ENCODE peak calls at places on chromosomes 6 and 20, in ten cellular contexts. D, E, X, C, I, P, W, Z, R and O are unnamed samples.

GRCh38 chr6:103707596-103708325 is 1152.0 kb downstream of the HACE1 start:
- DNase-seq in I (no peak), W (no peak), R (no peak), D (no peak), P (no peak), X (no peak), Z (no peak), E (no peak), C (no peak), O (no peak)

GRCh38 chr6:89834884-89835792 is 5.5 kb downstream of the CASP8AP2 start:
- DNase-seq in D (no peak), P (peak; percentile 51), R (no peak), Z (no peak), E (no peak), I (no peak), W (no peak), C (no peak), X (no peak), O (no peak)

GRCh38 chr6:76697585-76697984 is 625.1 kb upstream of the IMPG1 start:
- DNase-seq in D (peak; percentile 67), E (no peak), W (no peak), I (no peak), P (peak; percentile 5), X (no peak), Z (no peak), R (no peak), C (no peak), O (no peak)

GRCh38 chr6:131867744-131868143 is 59.9 kb downstream of the ENPP1 start:
- DNase-seq in I (no peak), D (no peak), X (no peak), R (no peak), C (no peak), E (no peak), P (peak; percentile 82), W (no peak), Z (no peak), O (no peak)

GRCh38 chr6:151054304-151054703 is 185.5 kb upstream of the AKAP12 start:
- DNase-seq in X (peak; percentile 56), W (no peak), P (peak; percentile 37), C (no peak), Z (no peak), R (peak; percentile 34), E (no peak), I (no peak), D (no peak), O (no peak)

GRCh38 chr20:18983796-18984195 is 170.2 kb downstream of the SCP2D1 start:
- DNase-seq in E (no peak), C (peak; percentile 29), R (no peak), X (no peak), Z (no peak), D (no peak), I (no peak), W (no peak), P (no peak), O (no peak)

GRCh38 chr6:107538856-107539387 is 49.0 kb downstream of the SOBP start:
- DNase-seq in E (no peak), I (no peak), P (no peak), X (no peak), R (no peak), C (no peak), W (no peak), Z (no peak), D (no peak), O (no peak)

GRCh38 chr6:142372348-142372747 is 70.5 kb downstream of the ADGRG6 start:
- DNase-seq in D (no peak), I (no peak), R (no peak), Z (no peak), E (no peak), W (no peak), X (no peak), C (no peak), P (peak; percentile 79), O (no peak)

GRCh38 chr6:79494841-79495240 is 42.4 kb downstream of the LCA5 start:
- DNase-seq in X (no peak), R (no peak), D (peak; percentile 72), C (no peak), P (no peak), Z (no peak), I (no peak), W (peak; percentile 51), E (no peak), O (peak; percentile 7)

GRCh38 chr20:845967-846893 is 12.7 kb downstream of the FAM110A start:
- DNase-seq in I (no peak), P (no peak), R (no peak), W (peak; percentile 81), D (no peak), Z (no peak), E (peak; percentile 13), X (no peak), C (no peak), O (no peak)

DNA sequence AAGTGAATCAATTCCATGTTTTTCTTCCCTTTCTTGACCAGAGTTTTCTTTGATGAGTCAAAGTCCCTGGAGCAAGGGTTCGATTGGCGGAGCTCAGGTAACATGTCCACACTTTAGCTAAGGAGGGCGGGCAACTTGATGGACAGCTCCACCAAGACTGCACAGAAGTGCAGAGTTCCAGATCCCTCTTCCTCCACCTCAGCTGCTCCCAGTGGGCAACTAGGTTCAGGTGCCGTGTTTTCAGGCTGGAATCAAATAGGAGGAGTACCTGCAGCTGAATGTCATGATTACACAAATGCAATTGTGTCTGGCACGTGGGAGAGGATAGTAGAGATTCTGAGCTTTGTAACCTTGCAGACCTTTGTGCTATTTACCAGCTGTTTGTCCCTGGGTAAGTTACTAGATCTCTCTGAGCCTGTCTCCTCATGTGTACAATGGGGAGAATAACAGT is 1.9 kb upstream of the ELMO2 start:
- DNase-seq in P (no peak), E (no peak), X (no peak), Z (no peak), I (no peak), W (no peak), D (no peak), R (no peak), C (no peak), O (no peak)
- H3K4me1 ChIP-seq in P (no peaks in the 10 kb centered on the region), E (peaks cover 43% of the 10 kb centered on the region), X (peaks cover 24% of the 10 kb centered on the region), Z (peaks cover 15% of the 10 kb centered on the region), I (peaks cover 48% of the 10 kb centered on the region), W (peaks cover 45% of the 10 kb centered on the region), D (peaks cover 18% of the 10 kb centered on the region), R (peaks cover 36% of the 10 kb centered on the region), C (peaks cover 43% of the 10 kb centered on the region), O (no peaks in the 10 kb centered on the region)

DNA sequence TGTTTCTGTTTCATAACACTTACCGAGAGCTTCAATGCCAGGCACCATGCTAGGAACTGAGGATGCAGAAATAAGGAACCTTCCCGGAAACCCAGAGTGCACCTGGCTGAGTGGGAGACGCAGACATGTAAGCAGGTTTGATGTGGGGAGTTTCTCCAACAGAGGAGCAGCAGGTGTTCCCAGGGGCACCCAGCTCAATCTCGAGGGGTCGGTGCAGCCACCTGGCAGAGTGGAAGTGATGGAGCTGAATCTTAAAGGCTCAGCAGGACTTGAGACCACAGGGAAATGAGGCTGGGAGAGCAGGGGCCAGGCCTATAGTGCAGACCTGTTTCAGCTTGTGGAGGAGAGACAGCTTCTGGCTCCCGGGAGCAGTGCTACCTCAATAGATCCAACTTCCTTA is 27.9 kb upstream of the SRC start:
- DNase-seq in D (no peak), P (no peak), C (no peak), W (no peak), R (no peak), E (no peak), Z (no peak), X (no peak), I (no peak), O (no peak)
- H3K4me1 ChIP-seq in D (peaks cover 20% of the 10 kb centered on the region), P (peaks cover 20% of the 10 kb centered on the region), C (no peaks in the 10 kb centered on the region), W (peaks cover 37% of the 10 kb centered on the region), R (peaks cover 31% of the 10 kb centered on the region), E (no peaks in the 10 kb centered on the region), Z (no peaks in the 10 kb centered on the region), X (peaks cover 24% of the 10 kb centered on the region), I (peaks cover 44% of the 10 kb centered on the region), O (peaks cover 6% of the 10 kb centered on the region)

GRCh38 chr6:136749359-136749758 is 42.9 kb downstream of the MAP3K5 start:
- DNase-seq in X (no peak), R (no peak), I (no peak), E (no peak), C (no peak), Z (no peak), W (no peak), D (no peak), P (no peak), O (no peak)
- H3K4me1 ChIP-seq in X (peaks cover 19% of the 10 kb centered on the region), R (peaks cover 92% of the 10 kb centered on the region), I (peaks cover 43% of the 10 kb centered on the region), E (peaks cover 63% of the 10 kb centered on the region), C (peaks cover 61% of the 10 kb centered on the region), Z (no peaks in the 10 kb centered on the region), W (peaks cover 74% of the 10 kb centered on the region), D (peaks cover 4% of the 10 kb centered on the region), P (peaks cover 2% of the 10 kb centered on the region), O (peaks cover 1% of the 10 kb centered on the region)

GRCh38 chr6:110816677-110817076 is 1.4 kb upstream of the CDK19 start:
- DNase-seq in E (peak; percentile 4), P (no peak), W (no peak), I (no peak), Z (no peak), R (peak; percentile 28), X (no peak), D (peak; percentile 10), C (no peak), O (no peak)
- H3K4me1 ChIP-seq in E (peaks cover 19% of the 10 kb centered on the region), P (peaks cover 9% of the 10 kb centered on the region), W (peaks cover 49% of the 10 kb centered on the region), I (peaks cover 40% of the 10 kb centered on the region), Z (peaks cover 19% of the 10 kb centered on the region), R (peaks cover 34% of the 10 kb centered on the region), X (peaks cover 8% of the 10 kb centered on the region), D (peaks cover 8% of the 10 kb centered on the region), C (peaks cover 10% of the 10 kb centered on the region), O (no peaks in the 10 kb centered on the region)